ENCODE peak calls at places on chromosomes 12 and 14, in nine cellular contexts. One of them, this sample, is unnamed.

GRCh38 chr12:72271401-72271740 is 799 bp upstream of the TRHDE start:
- DNase-seq in IMR-90: peak; percentile 63
- DNase-seq in brain microvascular endothelial cell: peak; percentile 43
- DNase-seq in astrocyte of the spinal cord: peak; percentile 68
- DNase-seq in colonic mucosa: peak; percentile 16
- DNase-seq in HFF-Myc: no peak
- DNase-seq in HCT116: no peak
- DNase-seq in WERI-Rb-1: peak; percentile 92
- DNase-seq in GM12864: no peak
- DNase-seq in this sample: no peak

GRCh38 chr12:18139989-18140596 is 50.1 kb upstream of the RERGL start:
- DNase-seq in IMR-90: peak; percentile 27
- DNase-seq in brain microvascular endothelial cell: no peak
- DNase-seq in astrocyte of the spinal cord: peak; percentile 67
- DNase-seq in colonic mucosa: no peak
- DNase-seq in HFF-Myc: no peak
- DNase-seq in HCT116: no peak
- DNase-seq in WERI-Rb-1: no peak
- DNase-seq in GM12864: no peak
- DNase-seq in this sample: peak; percentile 71

GRCh38 chr12:16349132-16349463 is 1.7 kb downstream of the MGST1 start:
- DNase-seq in IMR-90: peak; percentile 96
- DNase-seq in brain microvascular endothelial cell: peak; percentile 95
- DNase-seq in astrocyte of the spinal cord: peak; percentile 91
- DNase-seq in colonic mucosa: peak; percentile 70
- DNase-seq in HFF-Myc: peak; percentile 24
- DNase-seq in HCT116: no peak
- DNase-seq in WERI-Rb-1: no peak
- DNase-seq in GM12864: no peak
- DNase-seq in this sample: peak; percentile 97

GRCh38 chr12:24905431-24905830 is 43.5 kb downstream of the BCAT1 start:
- DNase-seq in IMR-90: peak; percentile 67
- DNase-seq in brain microvascular endothelial cell: no peak
- DNase-seq in astrocyte of the spinal cord: no peak
- DNase-seq in colonic mucosa: no peak
- DNase-seq in HFF-Myc: no peak
- DNase-seq in HCT116: no peak
- DNase-seq in WERI-Rb-1: no peak
- DNase-seq in GM12864: no peak
- DNase-seq in this sample: no peak

GRCh38 chr12:5910790-5911548 is 34.1 kb downstream of the ANO2 start:
- DNase-seq in IMR-90: no peak
- DNase-seq in brain microvascular endothelial cell: no peak
- DNase-seq in astrocyte of the spinal cord: no peak
- DNase-seq in colonic mucosa: no peak
- DNase-seq in HFF-Myc: no peak
- DNase-seq in HCT116: no peak
- DNase-seq in WERI-Rb-1: no peak
- DNase-seq in GM12864: no peak
- DNase-seq in this sample: no peak

GRCh38 chr14:34770901-34771300 is 56.5 kb upstream of the CFL2 start:
- DNase-seq in IMR-90: no peak
- DNase-seq in brain microvascular endothelial cell: peak; percentile 39
- DNase-seq in astrocyte of the spinal cord: no peak
- DNase-seq in colonic mucosa: no peak
- DNase-seq in HFF-Myc: no peak
- DNase-seq in HCT116: no peak
- DNase-seq in WERI-Rb-1: no peak
- DNase-seq in GM12864: no peak
- DNase-seq in this sample: no peak

GRCh38 chr12:113860950-113861349 is 105.2 kb downstream of the RBM19 start:
- DNase-seq in IMR-90: peak; percentile 98
- DNase-seq in brain microvascular endothelial cell: peak; percentile 91
- DNase-seq in astrocyte of the spinal cord: peak; percentile 90
- DNase-seq in colonic mucosa: no peak
- DNase-seq in HFF-Myc: peak; percentile 37
- DNase-seq in HCT116: no peak
- DNase-seq in WERI-Rb-1: no peak
- DNase-seq in GM12864: no peak
- DNase-seq in this sample: peak; percentile 97

GRCh38 chr12:11954181-11954580 is 116.6 kb upstream of the BCL2L14 start:
- DNase-seq in IMR-90: no peak
- DNase-seq in brain microvascular endothelial cell: no peak
- DNase-seq in astrocyte of the spinal cord: no peak
- DNase-seq in colonic mucosa: no peak
- DNase-seq in HFF-Myc: no peak
- DNase-seq in HCT116: no peak
- DNase-seq in WERI-Rb-1: no peak
- DNase-seq in GM12864: no peak
- DNase-seq in this sample: no peak

GRCh38 chr14:22569106-22569748 is 19.8 kb downstream of the DAD1 start:
- DNase-seq in IMR-90: peak; percentile 57
- DNase-seq in brain microvascular endothelial cell: no peak
- DNase-seq in astrocyte of the spinal cord: no peak
- DNase-seq in colonic mucosa: no peak
- DNase-seq in HFF-Myc: no peak
- DNase-seq in HCT116: no peak
- DNase-seq in WERI-Rb-1: no peak
- DNase-seq in GM12864: no peak
- DNase-seq in this sample: no peak
- H3K4me3 ChIP-seq in IMR-90: no peak overlapping the region
- H3K4me3 ChIP-seq in brain microvascular endothelial cell: no peak overlapping the region
- H3K4me3 ChIP-seq in astrocyte of the spinal cord: no peak overlapping the region
- H3K4me3 ChIP-seq in colonic mucosa: no peak overlapping the region
- H3K4me3 ChIP-seq in HFF-Myc: no peak overlapping the region
- H3K4me3 ChIP-seq in HCT116: no peak overlapping the region
- H3K4me3 ChIP-seq in WERI-Rb-1: no peak overlapping the region
- H3K4me3 ChIP-seq in GM12864: peak overlapping the region; percentile 6
- H3K4me3 ChIP-seq in this sample: no peak overlapping the region

DNA sequence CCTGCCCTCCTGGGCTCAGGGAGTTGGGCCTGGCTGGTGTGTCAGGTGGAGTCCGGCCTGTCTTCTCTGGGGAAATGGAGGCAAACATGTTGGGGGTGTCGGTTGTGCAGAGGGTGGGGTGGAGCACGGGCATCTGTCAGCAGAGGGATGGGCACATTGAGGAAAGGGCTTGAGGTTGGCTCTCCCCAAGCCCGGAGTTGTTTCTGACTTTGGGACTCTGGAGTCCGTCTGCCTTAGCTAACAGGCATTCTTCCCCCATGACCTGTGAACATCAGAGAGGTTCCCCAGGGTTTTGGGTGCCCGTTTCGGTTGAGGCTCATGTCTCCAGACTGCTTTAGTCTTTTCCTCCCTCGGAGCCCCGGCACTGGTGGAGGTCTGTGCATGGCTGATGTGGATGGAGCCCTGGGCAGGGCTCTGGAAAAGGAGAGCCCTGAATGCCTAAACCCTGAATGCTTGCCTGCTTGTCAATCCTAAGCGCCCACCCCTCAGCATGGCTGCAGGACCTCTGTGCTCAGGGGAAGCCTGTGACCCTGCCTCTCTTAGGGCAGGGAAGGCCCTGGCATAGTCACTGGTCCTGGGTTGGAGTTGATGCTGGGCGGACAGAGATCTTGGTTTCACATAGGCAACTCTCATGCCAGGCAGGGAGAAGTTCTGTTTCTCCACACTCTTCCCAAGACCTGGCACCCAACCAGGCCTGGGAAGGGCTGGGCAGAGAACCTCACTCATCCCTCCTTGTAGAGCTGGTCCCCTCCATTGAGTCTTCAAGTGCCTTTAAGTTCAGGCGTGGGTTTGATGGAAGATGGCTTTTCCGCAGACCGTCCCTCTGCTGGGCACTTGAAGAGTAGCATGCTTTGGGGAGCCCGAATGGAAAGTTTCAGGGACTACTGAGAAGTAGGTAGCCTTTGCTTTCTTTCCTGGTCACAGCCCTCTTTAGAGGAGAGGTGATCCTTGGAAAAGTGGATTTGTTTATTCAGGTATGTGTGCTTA is 13.0 kb downstream of the NYNRIN start:
- DNase-seq in IMR-90: peak; percentile 59
- DNase-seq in brain microvascular endothelial cell: peak; percentile 51
- DNase-seq in astrocyte of the spinal cord: peak; percentile 54
- DNase-seq in colonic mucosa: no peak
- DNase-seq in HFF-Myc: no peak
- DNase-seq in HCT116: peak; percentile 51
- DNase-seq in WERI-Rb-1: peak; percentile 67
- DNase-seq in GM12864: no peak
- DNase-seq in this sample: peak; percentile 79
- TF ChIP-seq CTCF in IMR-90: peak; percentile 68
- TF ChIP-seq CTCF in brain microvascular endothelial cell: peak; percentile 86
- TF ChIP-seq CTCF in astrocyte of the spinal cord: peak; percentile 82
- TF ChIP-seq CTCF in colonic mucosa: peak; percentile 64
- TF ChIP-seq CTCF in HFF-Myc: peak; percentile 83
- TF ChIP-seq CTCF in HCT116: peak; percentile 84
- TF ChIP-seq CTCF in WERI-Rb-1: peak; percentile 82
- TF ChIP-seq CTCF in GM12864: peak; percentile 80
- TF ChIP-seq CTCF in this sample: peak; percentile 82

GRCh38 chr14:21383848-21384493 is at the start of gene SUPT16H:
- DNase-seq in IMR-90: peak; percentile 95
- DNase-seq in brain microvascular endothelial cell: peak; percentile 94
- DNase-seq in astrocyte of the spinal cord: peak; percentile 97
- DNase-seq in colonic mucosa: peak; percentile 96
- DNase-seq in HFF-Myc: peak; percentile 88
- DNase-seq in HCT116: peak; percentile 85
- DNase-seq in WERI-Rb-1: peak; percentile 98
- DNase-seq in GM12864: peak; percentile 86
- DNase-seq in this sample: peak; percentile 96

GRCh38 chr14:21382095-21382494 is 1.7 kb downstream of the SUPT16H start:
- DNase-seq in IMR-90: no peak
- DNase-seq in brain microvascular endothelial cell: no peak
- DNase-seq in astrocyte of the spinal cord: no peak
- DNase-seq in colonic mucosa: no peak
- DNase-seq in HFF-Myc: no peak
- DNase-seq in HCT116: no peak
- DNase-seq in WERI-Rb-1: no peak
- DNase-seq in GM12864: no peak
- DNase-seq in this sample: no peak

GRCh38 chr14:21384494-21384851 is 654 bp upstream of the SUPT16H start:
- DNase-seq in IMR-90: no peak
- DNase-seq in brain microvascular endothelial cell: no peak
- DNase-seq in astrocyte of the spinal cord: no peak
- DNase-seq in colonic mucosa: no peak
- DNase-seq in HFF-Myc: no peak
- DNase-seq in HCT116: no peak
- DNase-seq in WERI-Rb-1: no peak
- DNase-seq in GM12864: peak; percentile 5
- DNase-seq in this sample: no peak

GRCh38 chr14:21382886-21383847 is 652 bp downstream of the SUPT16H start:
- DNase-seq in IMR-90: peak; percentile 51
- DNase-seq in brain microvascular endothelial cell: peak; percentile 33
- DNase-seq in astrocyte of the spinal cord: peak; percentile 26
- DNase-seq in colonic mucosa: peak; percentile 49
- DNase-seq in HFF-Myc: peak; percentile 15
- DNase-seq in HCT116: no peak
- DNase-seq in WERI-Rb-1: peak; percentile 54
- DNase-seq in GM12864: peak; percentile 21
- DNase-seq in this sample: peak; percentile 52

DNA sequence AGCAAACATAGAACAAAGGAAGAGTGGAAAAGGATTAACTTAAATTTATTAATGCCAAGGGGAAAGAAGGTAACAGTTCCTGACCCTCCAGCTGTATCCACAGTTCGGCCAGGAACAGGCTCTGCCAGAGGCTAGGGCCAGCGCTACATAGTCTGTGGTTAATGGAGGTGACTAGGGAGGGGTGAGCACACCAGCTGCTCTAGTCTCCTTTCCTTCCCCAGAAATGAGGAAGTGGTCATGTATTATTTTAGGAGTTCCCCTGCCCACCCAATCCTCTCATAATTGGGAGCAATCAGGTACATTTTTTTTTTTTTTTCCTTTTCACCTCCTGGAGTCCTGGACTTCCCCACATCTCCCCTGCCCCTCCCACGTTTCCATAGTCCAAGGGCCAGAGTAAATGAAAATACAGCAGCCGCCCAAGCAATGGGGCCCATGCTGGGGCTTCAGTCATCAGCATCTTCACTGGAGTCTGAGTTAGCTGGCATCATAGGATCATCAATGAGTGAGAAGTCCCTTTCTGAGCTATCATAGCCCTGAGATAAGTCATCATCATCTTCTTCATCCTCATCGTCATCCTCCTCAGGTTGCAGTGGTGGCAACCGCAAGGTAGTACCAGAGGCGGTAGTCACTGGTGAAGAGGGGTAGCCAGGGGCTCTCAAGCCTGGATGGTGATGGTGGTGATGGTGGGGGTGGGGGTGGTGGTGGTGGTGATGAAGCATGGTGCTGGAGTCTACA is 1.5 kb upstream of the SUPT16H start:
- DNase-seq in IMR-90: no peak
- DNase-seq in brain microvascular endothelial cell: no peak
- DNase-seq in astrocyte of the spinal cord: no peak
- DNase-seq in colonic mucosa: peak; percentile 25
- DNase-seq in HFF-Myc: no peak
- DNase-seq in HCT116: no peak
- DNase-seq in WERI-Rb-1: no peak
- DNase-seq in GM12864: peak; percentile 30
- DNase-seq in this sample: no peak
- H3K4me3 ChIP-seq in IMR-90: no peak overlapping the region
- H3K4me3 ChIP-seq in brain microvascular endothelial cell: no peak overlapping the region
- H3K4me3 ChIP-seq in astrocyte of the spinal cord: no peak overlapping the region
- H3K4me3 ChIP-seq in colonic mucosa: no peak overlapping the region
- H3K4me3 ChIP-seq in HFF-Myc: no peak overlapping the region
- H3K4me3 ChIP-seq in HCT116: no peak overlapping the region
- H3K4me3 ChIP-seq in WERI-Rb-1: no peak overlapping the region
- H3K4me3 ChIP-seq in GM12864: no peak overlapping the region
- H3K4me3 ChIP-seq in this sample: no peak overlapping the region

GRCh38 chr12:103882861-103883596 is 42.0 kb upstream of the NT5DC3 start:
- DNase-seq in IMR-90: no peak
- DNase-seq in brain microvascular endothelial cell: no peak
- DNase-seq in astrocyte of the spinal cord: no peak
- DNase-seq in colonic mucosa: no peak
- DNase-seq in HFF-Myc: no peak
- DNase-seq in HCT116: no peak
- DNase-seq in WERI-Rb-1: no peak
- DNase-seq in GM12864: peak; percentile 27
- DNase-seq in this sample: peak; percentile 7

GRCh38 chr12:103886398-103886797 is 43.8 kb upstream of the HSP90B1 start:
- DNase-seq in IMR-90: no peak
- DNase-seq in brain microvascular endothelial cell: no peak
- DNase-seq in astrocyte of the spinal cord: no peak
- DNase-seq in colonic mucosa: no peak
- DNase-seq in HFF-Myc: no peak
- DNase-seq in HCT116: no peak
- DNase-seq in WERI-Rb-1: no peak
- DNase-seq in GM12864: no peak
- DNase-seq in this sample: no peak

GRCh38 chr12:103887738-103888137 is 42.5 kb upstream of the HSP90B1 start:
- DNase-seq in IMR-90: peak; percentile 22
- DNase-seq in brain microvascular endothelial cell: no peak
- DNase-seq in astrocyte of the spinal cord: no peak
- DNase-seq in colonic mucosa: no peak
- DNase-seq in HFF-Myc: no peak
- DNase-seq in HCT116: no peak
- DNase-seq in WERI-Rb-1: no peak
- DNase-seq in GM12864: no peak
- DNase-seq in this sample: no peak

GRCh38 chr12:103881261-103881660 is 40.2 kb upstream of the NT5DC3 start:
- DNase-seq in IMR-90: no peak
- DNase-seq in brain microvascular endothelial cell: no peak
- DNase-seq in astrocyte of the spinal cord: no peak
- DNase-seq in colonic mucosa: no peak
- DNase-seq in HFF-Myc: no peak
- DNase-seq in HCT116: no peak
- DNase-seq in WERI-Rb-1: no peak
- DNase-seq in GM12864: no peak
- DNase-seq in this sample: no peak

DNA sequence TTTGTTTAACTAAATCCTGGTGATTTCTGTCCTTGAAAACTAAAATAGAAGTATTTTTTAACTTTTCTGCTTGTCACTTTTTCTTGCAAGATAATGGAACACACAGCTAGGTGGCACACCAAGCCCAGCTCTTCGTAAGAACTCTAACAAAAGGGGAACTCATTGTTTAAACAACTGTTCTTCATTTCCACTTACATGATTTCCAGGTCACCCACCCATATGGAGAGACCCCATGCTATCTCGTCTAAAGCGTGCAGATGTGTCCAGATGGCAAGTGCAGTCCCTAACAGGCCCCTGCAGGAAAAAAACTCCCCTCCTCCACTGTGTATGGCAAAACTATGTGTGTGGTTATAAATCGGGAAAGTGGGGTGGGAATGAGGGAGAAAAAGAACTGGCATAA is 43.3 kb upstream of the NT5DC3 start:
- DNase-seq in IMR-90: peak; percentile 76
- DNase-seq in brain microvascular endothelial cell: peak; percentile 33
- DNase-seq in astrocyte of the spinal cord: peak; percentile 71
- DNase-seq in colonic mucosa: no peak
- DNase-seq in HFF-Myc: no peak
- DNase-seq in HCT116: no peak
- DNase-seq in WERI-Rb-1: peak; percentile 24
- DNase-seq in GM12864: peak; percentile 42
- DNase-seq in this sample: peak; percentile 80
- TF ChIP-seq CTCF in IMR-90: peak; percentile 72
- TF ChIP-seq CTCF in brain microvascular endothelial cell: peak; percentile 67
- TF ChIP-seq CTCF in astrocyte of the spinal cord: peak; percentile 62
- TF ChIP-seq CTCF in colonic mucosa: no peak
- TF ChIP-seq CTCF in HFF-Myc: peak; percentile 52
- TF ChIP-seq CTCF in HCT116: peak; percentile 29
- TF ChIP-seq CTCF in WERI-Rb-1: no peak
- TF ChIP-seq CTCF in GM12864: peak; percentile 62
- TF ChIP-seq CTCF in this sample: peak; percentile 58